ENCODE peak calls at places on chromosomes 11 and 22, in seven cellular contexts. Z, P, T, F, V, X and O are unnamed samples.

GRCh38 chr22:19903031-19903430 is 38.5 kb upstream of the COMT start:
- DNase-seq in T (no peak), P (no peak), X (no peak), V (no peak), Z (no peak), F (no peak), O (no peak)

GRCh38 chr22:39496131-39496838 is 5.8 kb upstream of the MIEF1 start:
- DNase-seq in T (peak; percentile 51), Z (peak; percentile 84), P (peak; percentile 8), X (peak; percentile 59), F (no peak), V (peak; percentile 85), O (peak; percentile 83)

GRCh38 chr11:76763573-76764348 is 19.4 kb upstream of the TSKU start:
- DNase-seq in P (no peak), V (peak; percentile 87), X (no peak), Z (peak; percentile 16), F (no peak), T (no peak), O (no peak)

GRCh38 chr11:75582461-75582934 is 20.4 kb downstream of the SERPINH1 start:
- DNase-seq in X (no peak), Z (no peak), V (no peak), P (no peak), T (no peak), F (no peak), O (no peak)

GRCh38 chr11:109035261-109035660 is 370.4 kb downstream of the DDX10 start:
- DNase-seq in P (no peak), T (no peak), X (no peak), F (no peak), V (no peak), Z (no peak), O (no peak)

GRCh38 chr11:70103256-70103975 is 25.3 kb downstream of the ANO1 start:
- DNase-seq in F (no peak), P (no peak), X (no peak), T (no peak), V (no peak), Z (no peak), O (no peak)

GRCh38 chr11:83643115-83643514 is 356.9 kb upstream of the CCDC90B start:
- DNase-seq in T (no peak), X (no peak), V (no peak), F (no peak), Z (no peak), P (no peak), O (no peak)

GRCh38 chr11:126352934-126353801 is 2.3 kb upstream of the ST3GAL4 start:
- DNase-seq in P (no peak), Z (no peak), X (no peak), V (peak; percentile 60), T (no peak), F (no peak), O (peak; percentile 34)

GRCh38 chr11:110022548-110022947 is 70.6 kb upstream of the ZC3H12C start:
- DNase-seq in Z (no peak), F (no peak), P (no peak), T (no peak), V (peak; percentile 31), X (no peak), O (no peak)

GRCh38 chr11:47617417-47617809 is 23.2 kb upstream of the C1QTNF4 start:
- DNase-seq in T (no peak), F (no peak), X (no peak), P (no peak), V (peak; percentile 84), Z (no peak), O (no peak)

GRCh38 chr11:71414645-71415044 is 33.5 kb downstream of the DHCR7 start:
- DNase-seq in Z (no peak), V (no peak), T (no peak), P (no peak), X (no peak), F (no peak), O (no peak)

GRCh38 chr22:50191041-50191740 is 5.5 kb downstream of the TRABD start:
- DNase-seq in T (peak; percentile 64), X (no peak), V (no peak), P (peak; percentile 38), Z (peak; percentile 89), F (no peak), O (peak; percentile 97)

GRCh38 chr11:124662111-124662510 is 11.4 kb downstream of the SIAE start:
- DNase-seq in P (no peak), X (no peak), V (no peak), F (no peak), Z (no peak), T (no peak), O (no peak)

GRCh38 chr11:44894217-44894617 is 56.5 kb downstream of the TP53I11 start:
- DNase-seq in Z (peak; percentile 83), F (no peak), P (peak; percentile 20), T (peak; percentile 65), V (peak; percentile 74), X (peak; percentile 80), O (peak; percentile 73)

GRCh38 chr11:12725047-12725862 is 51.0 kb downstream of the TEAD1 start:
- DNase-seq in V (peak; percentile 73), P (no peak), F (no peak), Z (no peak), T (no peak), X (no peak), O (no peak)

GRCh38 chr11:112874959-112875358 is 86.3 kb upstream of the NCAM1 start:
- DNase-seq in F (no peak), V (no peak), T (no peak), P (no peak), Z (no peak), X (no peak), O (no peak)

GRCh38 chr22:36227396-36227795 is 11.9 kb downstream of the APOL2 start:
- DNase-seq in X (no peak), F (no peak), T (no peak), Z (no peak), P (no peak), V (no peak), O (no peak)

GRCh38 chr22:39351689-39352214 is 2.0 kb downstream of the SYNGR1 start:
- DNase-seq in P (no peak), V (peak; percentile 66), T (peak; percentile 51), X (no peak), F (no peak), Z (no peak), O (peak; percentile 53)